ENCODE peak calls at places on chromosomes 12 and 14, in seven cellular contexts. T is stomach, X is pancreas, W is cardiac muscle cell, N is IMR-90, P is endothelial cell of umbilical vein, Y is suprapubic skin. Z is an unnamed sample.

GRCh38 chr12:56087220-56087619 is 7.3 kb downstream of the ERBB3 start:
- DNase-seq in X (peak; percentile 94), Y (no peak), N (no peak), T (peak; percentile 97), W (peak; percentile 17), P (no peak), Z (no peak)

GRCh38 chr12:77995436-77996167 is 164.9 kb downstream of the NAV3 start:
- DNase-seq in T (no peak), W (peak; percentile 34), Y (no peak), P (no peak), X (no peak), N (peak; percentile 90), Z (peak; percentile 34)

GRCh38 chr14:89845346-89845745 is 109.2 kb downstream of the EFCAB11 start:
- DNase-seq in N (peak; percentile 100), X (no peak), P (no peak), Y (no peak), T (no peak), W (peak; percentile 85), Z (no peak)

GRCh38 chr14:65075628-65076325 is 26.5 kb downstream of the MAX start:
- DNase-seq in T (no peak), N (no peak), Y (no peak), X (no peak), W (no peak), P (no peak), Z (no peak)

GRCh38 chr12:65867428-65867827 is 43.1 kb downstream of the HMGA2 start:
- DNase-seq in P (peak; percentile 40), N (peak; percentile 90), X (no peak), Y (no peak), T (no peak), W (peak; percentile 86), Z (no peak)

GRCh38 chr12:97168804-97169203 is 261.7 kb downstream of the NEDD1 start:
- DNase-seq in N (no peak), X (no peak), Y (no peak), T (no peak), W (no peak), P (no peak), Z (peak; percentile 2)

GRCh38 chr14:72141084-72141483 is 208.9 kb downstream of the RGS6 start:
- DNase-seq in P (no peak), N (no peak), Y (no peak), T (no peak), W (no peak), X (no peak), Z (no peak)

GRCh38 chr12:110543252-110543959 is 39.7 kb downstream of the PPTC7 start:
- DNase-seq in T (peak; percentile 91), Y (peak; percentile 96), P (peak; percentile 88), X (peak; percentile 81), W (peak; percentile 96), N (peak; percentile 80), Z (peak; percentile 93)

GRCh38 chr12:128848371-128848770 is 4.9 kb upstream of the GLT1D1 start:
- DNase-seq in T (no peak), W (no peak), P (no peak), X (no peak), Y (no peak), N (no peak), Z (no peak)

GRCh38 chr12:57755454-57756372 is 810 bp downstream of the MARCHF9 start:
- DNase-seq in T (peak; percentile 67), N (no peak), W (no peak), Y (no peak), P (no peak), X (peak; percentile 58), Z (no peak)

GRCh38 chr12:122825773-122826724 is 9.2 kb upstream of the HIP1R start:
- DNase-seq in W (no peak), N (no peak), P (peak; percentile 48), X (peak; percentile 60), Y (no peak), T (no peak), Z (peak; percentile 36)
- H3K4me3 ChIP-seq in W (no peak overlapping the region), N (peak overlapping the region; percentile 67), P (peak overlapping the region; percentile 83), X (peak overlapping the region; percentile 16), Y (peak overlapping the region; percentile 23), T (peak overlapping the region; percentile 33), Z (peak overlapping the region; percentile 48)

DNA sequence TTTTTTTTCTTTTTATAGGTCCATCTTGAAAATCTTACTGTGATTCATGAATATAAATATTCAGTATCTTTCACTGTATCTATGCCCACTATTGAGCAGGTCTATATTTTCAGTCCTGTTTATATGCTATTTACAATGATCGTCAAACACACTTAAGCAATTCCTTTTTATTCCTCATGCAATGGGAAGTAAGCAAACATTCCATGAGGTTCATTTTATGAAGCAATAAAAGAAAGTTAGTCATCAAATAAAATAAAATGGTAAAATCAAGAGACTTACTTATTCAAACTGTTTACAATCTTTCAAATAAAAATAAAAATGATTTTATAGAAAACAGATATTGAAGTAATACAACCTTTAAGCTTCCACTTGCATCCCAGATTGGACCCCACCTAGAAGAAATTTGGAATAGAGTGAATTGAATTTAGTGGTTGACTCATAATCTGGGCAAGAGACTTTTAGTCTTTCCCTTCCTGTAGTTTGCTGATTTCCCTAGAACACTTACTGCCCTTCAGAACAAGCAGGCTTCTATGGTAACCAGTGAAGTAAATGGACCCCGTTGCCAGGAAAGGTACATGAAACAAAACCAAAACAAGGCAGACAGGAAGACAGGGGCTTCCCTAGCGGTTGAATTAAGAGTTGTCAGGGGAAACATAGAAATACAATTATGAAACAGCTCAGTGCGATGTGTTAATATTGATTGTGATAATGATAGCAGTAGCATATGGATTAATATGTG is 241.0 kb upstream of the ATP2B1 start:
- DNase-seq in X (no peak), T (no peak), N (peak; percentile 64), Y (no peak), W (peak; percentile 88), P (peak; percentile 98), Z (peak; percentile 35)
- TF ChIP-seq CTCF in X (no peak), T (no peak), N (peak; percentile 5), Y (no peak), W (peak; percentile 22), P (peak; percentile 36), Z (peak; percentile 23)

GRCh38 chr12:108856428-108857157 is 790 bp downstream of the SSH1 start:
- DNase-seq in P (peak; percentile 49), X (peak; percentile 65), W (peak; percentile 71), Y (peak; percentile 84), T (peak; percentile 83), N (peak; percentile 87), Z (peak; percentile 50)
- H3K27ac ChIP-seq in P (peak overlapping the region; percentile 98), X (peak overlapping the region; percentile 62), W (peak overlapping the region; percentile 94), Y (peak overlapping the region; percentile 86), T (peak overlapping the region; percentile 93), N (peak overlapping the region; percentile 100), Z (peak overlapping the region; percentile 89)

DNA sequence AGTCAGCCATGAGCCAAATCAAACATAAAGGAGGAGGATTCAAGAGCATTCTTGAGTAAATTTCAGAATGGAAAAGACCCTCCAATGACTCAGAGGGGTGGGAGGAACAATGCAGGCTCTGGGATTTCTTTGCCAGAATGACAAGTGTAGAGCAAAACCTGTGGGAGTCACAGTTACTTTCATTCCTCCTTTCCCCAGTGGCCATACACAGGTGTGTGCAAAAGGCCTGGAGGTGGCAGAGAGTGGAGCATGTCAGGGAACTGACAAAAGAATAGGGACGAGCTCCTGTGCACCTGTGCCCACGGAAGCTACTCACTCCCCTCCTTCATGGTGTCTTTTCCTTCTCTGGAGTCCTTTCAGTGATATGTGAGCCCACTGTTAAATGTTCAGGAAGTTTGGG is 9.4 kb upstream of the CIPC start:
- DNase-seq in T (no peak), P (no peak), X (no peak), Y (no peak), W (no peak), N (no peak), Z (no peak)
- H3K4me3 ChIP-seq in T (no peak overlapping the region), P (no peak overlapping the region), X (no peak overlapping the region), Y (no peak overlapping the region), W (no peak overlapping the region), N (no peak overlapping the region), Z (no peak overlapping the region)